ENCODE peak calls at places on chromosomes 2 and 18, in seven cellular contexts. A, Q, I, Y, W, N and J are unnamed samples.

GRCh38 chr2:217756375-217757107 is 246.3 kb downstream of the TNS1 start:
- DNase-seq in A (peak; percentile 91), Q (peak; percentile 83), I (peak; percentile 64), Y (peak; percentile 67), W (peak; percentile 63), N (peak; percentile 98), J (peak; percentile 77)

GRCh38 chr2:119082821-119083400 is 75.6 kb downstream of the C1QL2 start:
- DNase-seq in A (no peak), Q (no peak), I (no peak), Y (no peak), W (no peak), N (no peak), J (no peak)

GRCh38 chr2:171958475-171958874 is 36.2 kb downstream of the HAT1 start:
- DNase-seq in A (no peak), Q (no peak), I (peak; percentile 85), Y (peak; percentile 60), W (peak; percentile 65), N (no peak), J (no peak)

GRCh38 chr2:234074751-234075520 is 24.4 kb downstream of the SPP2 start:
- DNase-seq in A (no peak), Q (no peak), I (no peak), Y (peak; percentile 7), W (no peak), N (no peak), J (no peak)

GRCh38 chr2:64678771-64679615 is 25.3 kb upstream of the SERTAD2 start:
- DNase-seq in A (no peak), Q (no peak), I (no peak), Y (no peak), W (no peak), N (no peak), J (no peak)

GRCh38 chr2:20211860-20212458 is 13.0 kb downstream of the SDC1 start:
- DNase-seq in A (no peak), Q (no peak), I (no peak), Y (no peak), W (no peak), N (no peak), J (no peak)

GRCh38 chr2:171963198-171963597 is 36.6 kb upstream of the METAP1D start:
- DNase-seq in A (no peak), Q (no peak), I (no peak), Y (no peak), W (no peak), N (no peak), J (no peak)

GRCh38 chr2:59237311-59237710 is 996.2 kb upstream of the FANCL start:
- DNase-seq in A (no peak), Q (no peak), I (no peak), Y (no peak), W (no peak), N (no peak), J (no peak)

GRCh38 chr2:95275151-95275515 is 884 bp downstream of the PROM2 start:
- DNase-seq in A (no peak), Q (no peak), I (no peak), Y (no peak), W (no peak), N (no peak), J (no peak)

GRCh38 chr2:205461678-205462665 is 220.3 kb upstream of the NRP2 start:
- DNase-seq in A (no peak), Q (no peak), I (peak; percentile 19), Y (no peak), W (no peak), N (no peak), J (no peak)

GRCh38 chr2:40716879-40717278 is 265.0 kb upstream of the SLC8A1 start:
- DNase-seq in A (no peak), Q (no peak), I (peak; percentile 81), Y (peak; percentile 73), W (no peak), N (no peak), J (no peak)

GRCh38 chr2:75276093-75277055 is 77.1 kb upstream of the TACR1 start:
- DNase-seq in A (no peak), Q (peak; percentile 74), I (peak; percentile 72), Y (no peak), W (peak; percentile 37), N (no peak), J (no peak)

GRCh38 chr18:13269599-13270011 is 51.0 kb downstream of the LDLRAD4 start:
- DNase-seq in A (no peak), Q (no peak), I (no peak), Y (peak; percentile 33), W (no peak), N (no peak), J (no peak)

GRCh38 chr2:15730545-15731212 is 139.0 kb downstream of the DDX1 start:
- DNase-seq in A (no peak), Q (peak; percentile 60), I (peak; percentile 92), Y (peak; percentile 86), W (peak; percentile 97), N (no peak), J (no peak)

GRCh38 chr2:20103514-20103913 is 52.1 kb upstream of the LAPTM4A start:
- DNase-seq in A (no peak), Q (peak; percentile 35), I (peak; percentile 12), Y (peak; percentile 69), W (peak; percentile 35), N (no peak), J (no peak)

GRCh38 chr18:79846936-79847557 is 49.3 kb downstream of the KCNG2 start:
- DNase-seq in A (no peak), Q (no peak), I (no peak), Y (no peak), W (no peak), N (peak; percentile 27), J (no peak)

GRCh38 chr2:55914786-55915185 is 8.8 kb downstream of the EFEMP1 start:
- DNase-seq in A (no peak), Q (no peak), I (no peak), Y (no peak), W (no peak), N (no peak), J (no peak)

GRCh38 chr2:136327162-136327852 is 209.4 kb upstream of the CXCR4 start:
- DNase-seq in A (no peak), Q (peak; percentile 81), I (peak; percentile 53), Y (peak; percentile 77), W (peak; percentile 66), N (no peak), J (no peak)

GRCh38 chr2:127511090-127511489 is 15.2 kb downstream of the IWS1 start:
- DNase-seq in A (no peak), Q (no peak), I (no peak), Y (no peak), W (no peak), N (no peak), J (no peak)

GRCh38 chr18:10878703-10879102 is 270.7 kb downstream of the PIEZO2 start:
- DNase-seq in A (no peak), Q (no peak), I (no peak), Y (peak; percentile 55), W (no peak), N (no peak), J (no peak)

GRCh38 chr2:99682280-99683060 is 192.7 kb upstream of the REV1 start:
- DNase-seq in A (no peak), Q (peak; percentile 43), I (peak; percentile 60), Y (peak; percentile 85), W (no peak), N (peak; percentile 28), J (no peak)

GRCh38 chr18:54119524-54120019 is 104.9 kb downstream of the MBD2 start:
- DNase-seq in A (peak; percentile 44), Q (peak; percentile 75), I (peak; percentile 59), Y (peak; percentile 82), W (peak; percentile 60), N (peak; percentile 54), J (peak; percentile 44)

DNA sequence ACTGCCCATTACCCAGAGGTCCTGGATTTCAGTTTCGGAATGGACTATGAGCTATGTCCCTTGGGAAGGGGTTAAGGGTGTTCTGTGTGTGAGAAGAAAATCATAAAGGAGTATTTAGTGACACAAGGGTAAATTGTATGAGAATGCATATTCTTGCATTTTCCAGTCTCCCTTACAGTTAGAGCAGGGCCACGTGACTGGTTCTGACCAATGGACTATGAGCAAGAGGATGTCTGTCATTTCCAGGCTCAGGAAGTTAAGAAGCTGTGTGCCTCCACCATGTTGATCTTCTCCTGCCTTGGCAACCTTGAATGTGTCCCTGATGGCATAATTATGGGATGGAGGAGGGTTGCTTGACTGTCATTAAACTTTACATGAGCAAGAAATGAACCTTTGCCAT is 94.9 kb downstream of the DHRS9 start:
- DNase-seq in A (no peak), Q (no peak), I (no peak), Y (no peak), W (no peak), N (no peak), J (no peak)
- H3K18ac ChIP-seq in A (no peak overlapping the region), Q (no peak overlapping the region), I (no peak overlapping the region), Y (no peak overlapping the region), W (no peak overlapping the region), N (no peak overlapping the region), J (no peak overlapping the region)

GRCh38 chr2:9778471-9779402 is 64.5 kb upstream of the TAF1B start:
- DNase-seq in A (no peak), Q (no peak), I (no peak), Y (no peak), W (no peak), N (no peak), J (no peak)

GRCh38 chr2:9779572-9780264 is 63.6 kb upstream of the TAF1B start:
- DNase-seq in A (no peak), Q (no peak), I (no peak), Y (no peak), W (no peak), N (no peak), J (no peak)

GRCh38 chr2:9781252-9781651 is 62.0 kb upstream of the TAF1B start:
- DNase-seq in A (no peak), Q (no peak), I (no peak), Y (peak; percentile 23), W (no peak), N (no peak), J (no peak)

GRCh38 chr2:9782197-9782719 is 61.0 kb upstream of the TAF1B start:
- DNase-seq in A (no peak), Q (peak; percentile 87), I (no peak), Y (peak; percentile 93), W (no peak), N (no peak), J (no peak)

GRCh38 chr2:9780368-9781130 is 62.7 kb upstream of the TAF1B start:
- DNase-seq in A (no peak), Q (no peak), I (no peak), Y (no peak), W (no peak), N (no peak), J (no peak)
- H3K79me1 ChIP-seq in A (no peaks in the 10 kb centered on the region), Q (no peaks in the 10 kb centered on the region), I (no peaks in the 10 kb centered on the region), Y (no peaks in the 10 kb centered on the region), W (no peaks in the 10 kb centered on the region), N (no peaks in the 10 kb centered on the region), J (no peaks in the 10 kb centered on the region)

GRCh38 chr2:74216642-74217041 is 18.2 kb downstream of the MTHFD2 start:
- DNase-seq in A (no peak), Q (no peak), I (no peak), Y (no peak), W (no peak), N (peak; percentile 16), J (no peak)
- H3K18ac ChIP-seq in A (no peak overlapping the region), Q (no peak overlapping the region), I (no peak overlapping the region), Y (no peak overlapping the region), W (no peak overlapping the region), N (no peak overlapping the region), J (no peak overlapping the region)

DNA sequence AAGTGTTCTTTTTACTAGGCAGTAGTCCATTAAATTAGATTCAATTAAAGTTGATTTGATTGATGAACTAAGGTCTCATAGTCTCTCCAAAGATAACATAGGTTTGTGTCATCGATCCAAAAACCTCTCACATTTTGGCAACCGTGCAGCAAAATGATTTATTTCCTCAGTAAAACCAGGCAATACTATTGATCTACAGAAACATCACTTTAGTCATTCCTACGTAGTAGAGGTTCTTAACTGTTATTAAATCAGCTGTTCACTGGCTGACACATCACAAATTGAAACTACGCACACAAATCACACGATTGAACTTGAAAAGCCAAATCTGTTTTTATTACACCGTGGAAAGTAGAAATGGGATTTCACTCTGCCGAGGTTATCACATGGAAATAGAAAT is 262.4 kb downstream of the CDH20 start:
- DNase-seq in A (no peak), Q (no peak), I (no peak), Y (no peak), W (no peak), N (no peak), J (no peak)
- H3K79me1 ChIP-seq in A (no peaks in the 10 kb centered on the region), Q (no peaks in the 10 kb centered on the region), I (no peaks in the 10 kb centered on the region), Y (no peaks in the 10 kb centered on the region), W (peaks cover 6% of the 10 kb centered on the region), N (no peaks in the 10 kb centered on the region), J (no peaks in the 10 kb centered on the region)